ENCODE peak calls at places on chromosomes 3 and 15, in nine cellular contexts. I, L, R, A, P, U, O, M and F are unnamed samples.

GRCh38 chr3:63351159-63352007 is 73.3 kb downstream of the SYNPR start:
- DNase-seq in I (peak; percentile 17), L (no peak), R (no peak), A (no peak), P (no peak), U (peak; percentile 47), O (no peak), M (no peak), F (no peak)

GRCh38 chr3:177934001-177934891 is 602.0 kb upstream of the KCNMB2 start:
- DNase-seq in I (no peak), L (peak; percentile 78), R (no peak), A (no peak), P (no peak), U (no peak), O (no peak), M (no peak), F (no peak)

GRCh38 chr15:70361891-70362290 is 264.2 kb upstream of the TLE3 start:
- DNase-seq in I (no peak), L (no peak), R (no peak), A (no peak), P (no peak), U (no peak), O (no peak), M (no peak), F (no peak)

GRCh38 chr15:78224024-78224413 is 10.3 kb downstream of the ACSBG1 start:
- DNase-seq in I (no peak), L (no peak), R (no peak), A (no peak), P (no peak), U (no peak), O (no peak), M (no peak), F (no peak)

GRCh38 chr15:89199734-89200133 is 21.6 kb downstream of the RLBP1 start:
- DNase-seq in I (no peak), L (no peak), R (no peak), A (no peak), P (peak; percentile 45), U (no peak), O (no peak), M (no peak), F (no peak)

GRCh38 chr3:156642750-156643728 is 31.4 kb upstream of the TIPARP start:
- DNase-seq in I (no peak), L (no peak), R (no peak), A (no peak), P (no peak), U (no peak), O (no peak), M (no peak), F (no peak)

GRCh38 chr3:133962879-133963278 is 66.8 kb downstream of the SLCO2A1 start:
- DNase-seq in I (no peak), L (no peak), R (no peak), A (no peak), P (no peak), U (no peak), O (no peak), M (no peak), F (no peak)

GRCh38 chr3:124860599-124860998 is 26.6 kb downstream of the ITGB5 start:
- DNase-seq in I (peak; percentile 50), L (peak; percentile 89), R (peak; percentile 38), A (peak; percentile 96), P (peak; percentile 78), U (peak; percentile 80), O (peak; percentile 62), M (no peak), F (peak; percentile 87)

GRCh38 chr3:111619833-111620232 is 24.7 kb upstream of the ZBED2 start:
- DNase-seq in I (no peak), L (no peak), R (no peak), A (no peak), P (no peak), U (no peak), O (no peak), M (no peak), F (no peak)

GRCh38 chr3:3927965-3928364 is 128.7 kb downstream of the LRRN1 start:
- DNase-seq in I (no peak), L (no peak), R (no peak), A (no peak), P (no peak), U (no peak), O (no peak), M (no peak), F (no peak)

GRCh38 chr15:65413760-65414144 is 9.0 kb downstream of the IGDCC4 start:
- DNase-seq in I (no peak), L (no peak), R (no peak), A (no peak), P (no peak), U (no peak), O (no peak), M (no peak), F (no peak)

GRCh38 chr15:40296561-40297230 is 11.0 kb downstream of the PLCB2 start:
- DNase-seq in I (no peak), L (no peak), R (no peak), A (no peak), P (no peak), U (no peak), O (no peak), M (no peak), F (no peak)

GRCh38 chr3:38515367-38515766 is 19.2 kb downstream of the EXOG start:
- DNase-seq in I (no peak), L (no peak), R (no peak), A (no peak), P (no peak), U (no peak), O (no peak), M (no peak), F (no peak)

GRCh38 chr3:44323341-44323955 is 15.1 kb upstream of the TCAIM start:
- DNase-seq in I (peak; percentile 71), L (peak; percentile 73), R (peak; percentile 76), A (peak; percentile 91), P (peak; percentile 62), U (peak; percentile 46), O (no peak), M (no peak), F (peak; percentile 17)

GRCh38 chr3:27632431-27633223 is 89.5 kb downstream of the EOMES start:
- DNase-seq in I (peak; percentile 16), L (peak; percentile 65), R (peak; percentile 59), A (peak; percentile 63), P (peak; percentile 43), U (no peak), O (no peak), M (peak; percentile 4), F (no peak)
- H3K4me3 ChIP-seq in I (peak overlapping the region; percentile 37), L (peak overlapping the region; percentile 57), R (peak overlapping the region; percentile 46), A (no peak overlapping the region), P (peak overlapping the region; percentile 76), U (no peak overlapping the region), O (peak overlapping the region; percentile 51), M (peak overlapping the region; percentile 77), F (peak overlapping the region; percentile 53)

GRCh38 chr15:90625037-90625436 is 92.1 kb upstream of the BLM start:
- DNase-seq in I (no peak), L (no peak), R (no peak), A (no peak), P (no peak), U (no peak), O (no peak), M (no peak), F (no peak)

GRCh38 chr15:90633361-90633760 is 83.8 kb upstream of the BLM start:
- DNase-seq in I (no peak), L (peak; percentile 43), R (no peak), A (no peak), P (no peak), U (no peak), O (no peak), M (no peak), F (no peak)

GRCh38 chr15:90623854-90624253 is 93.3 kb upstream of the BLM start:
- DNase-seq in I (no peak), L (no peak), R (no peak), A (peak; percentile 41), P (no peak), U (no peak), O (no peak), M (no peak), F (peak; percentile 74)

GRCh38 chr15:90624278-90624930 is 92.7 kb upstream of the BLM start:
- DNase-seq in I (no peak), L (no peak), R (no peak), A (peak; percentile 43), P (no peak), U (no peak), O (no peak), M (no peak), F (peak; percentile 84)

GRCh38 chr15:90629217-90629616 is 87.9 kb upstream of the BLM start:
- DNase-seq in I (no peak), L (peak; percentile 38), R (no peak), A (no peak), P (no peak), U (no peak), O (no peak), M (no peak), F (no peak)
- TF ChIP-seq POLR2A in I (no peak), L (no peak), R (no peak), A (no peak), P (no peak), U (no peak), O (no peak), M (no peak), F (no peak)

DNA sequence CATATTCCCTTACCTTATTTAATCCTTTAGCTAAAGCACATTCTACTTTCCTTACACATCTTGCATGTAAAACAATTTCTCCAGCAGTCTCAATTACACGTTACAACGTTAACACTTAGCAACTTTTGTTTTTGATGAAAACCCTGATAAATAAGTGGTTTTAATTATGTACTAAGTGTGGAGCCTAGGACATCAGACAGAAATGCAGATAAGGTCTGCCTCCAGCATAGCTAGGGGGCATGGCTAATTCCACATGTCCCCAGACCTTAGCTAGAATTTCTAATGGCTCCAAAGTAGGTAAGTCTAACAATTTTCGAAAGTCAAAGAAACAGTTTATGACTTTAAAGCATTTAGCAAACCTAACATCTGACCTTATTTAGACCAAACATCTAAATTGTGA is 77.4 kb upstream of the TERB2 start:
- DNase-seq in I (no peak), L (no peak), R (no peak), A (no peak), P (no peak), U (no peak), O (no peak), M (no peak), F (no peak)
- H3K9me3 ChIP-seq in I (no peaks in the 10 kb centered on the region), L (peaks cover 21% of the 10 kb centered on the region), R (no peaks in the 10 kb centered on the region), A (peaks cover 8% of the 10 kb centered on the region), P (peaks cover 37% of the 10 kb centered on the region), U (no peaks in the 10 kb centered on the region), O (peaks cover 39% of the 10 kb centered on the region), M (peaks cover 35% of the 10 kb centered on the region), F (no peaks in the 10 kb centered on the region)

GRCh38 chr15:51866751-51867150 is 37.3 kb downstream of the TMOD3 start:
- DNase-seq in I (no peak), L (no peak), R (no peak), A (no peak), P (no peak), U (no peak), O (no peak), M (no peak), F (no peak)

GRCh38 chr15:51874751-51875644 is 45.5 kb downstream of the TMOD3 start:
- DNase-seq in I (no peak), L (no peak), R (no peak), A (no peak), P (no peak), U (peak; percentile 89), O (no peak), M (no peak), F (peak; percentile 23)

GRCh38 chr15:51869074-51869425 is 39.6 kb downstream of the TMOD3 start:
- DNase-seq in I (no peak), L (no peak), R (no peak), A (no peak), P (no peak), U (peak; percentile 85), O (no peak), M (no peak), F (no peak)

GRCh38 chr15:51866161-51866560 is 36.7 kb downstream of the TMOD3 start:
- DNase-seq in I (no peak), L (no peak), R (no peak), A (no peak), P (no peak), U (no peak), O (no peak), M (no peak), F (no peak)

GRCh38 chr15:51870774-51871173 is 41.3 kb downstream of the TMOD3 start:
- DNase-seq in I (no peak), L (no peak), R (no peak), A (no peak), P (no peak), U (no peak), O (no peak), M (no peak), F (no peak)
- H3K4me3 ChIP-seq in I (no peak overlapping the region), L (no peak overlapping the region), R (no peak overlapping the region), A (no peak overlapping the region), P (no peak overlapping the region), U (no peak overlapping the region), O (no peak overlapping the region), M (no peak overlapping the region), F (no peak overlapping the region)